ENCODE peak calls at places on chromosomes 4 and X, in eight cellular contexts. One of them, this sample, is unnamed. For H3K4me1, the result is how much of the 10 kb centered on the place peaks cover.

GRCh38 chrX:64996805-64997204 is 20.6 kb upstream of the ZC4H2 start:
- DNase-seq in IMR-90: no peak
- DNase-seq in esophagus squamous epithelium: no peak
- DNase-seq in tibial nerve: no peak
- DNase-seq in heart left ventricle: no peak
- DNase-seq in A549: no peak
- DNase-seq in HCT116: no peak
- DNase-seq in adrenal gland: no peak
- DNase-seq in this sample: no peak

GRCh38 chr4:3525532-3526430 is 6.4 kb downstream of the LRPAP1 start:
- DNase-seq in IMR-90: no peak
- DNase-seq in esophagus squamous epithelium: no peak
- DNase-seq in tibial nerve: no peak
- DNase-seq in heart left ventricle: peak
- DNase-seq in A549: no peak
- DNase-seq in HCT116: no peak
- DNase-seq in adrenal gland: no peak
- DNase-seq in this sample: peak

GRCh38 chr4:177047851-177048174 is 255.1 kb upstream of the VEGFC start:
- DNase-seq in IMR-90: peak
- DNase-seq in esophagus squamous epithelium: no peak
- DNase-seq in tibial nerve: no peak
- DNase-seq in heart left ventricle: no peak
- DNase-seq in A549: no peak
- DNase-seq in HCT116: no peak
- DNase-seq in adrenal gland: no peak
- DNase-seq in this sample: no peak

GRCh38 chr4:182736207-182736606 is 181.0 kb downstream of the DCTD start:
- DNase-seq in IMR-90: no peak
- DNase-seq in esophagus squamous epithelium: no peak
- DNase-seq in tibial nerve: no peak
- DNase-seq in heart left ventricle: no peak
- DNase-seq in A549: no peak
- DNase-seq in HCT116: no peak
- DNase-seq in adrenal gland: no peak
- DNase-seq in this sample: no peak

GRCh38 chr4:108624263-108625056 is 4.1 kb downstream of the RPL34 start:
- DNase-seq in IMR-90: no peak
- DNase-seq in esophagus squamous epithelium: no peak
- DNase-seq in tibial nerve: no peak
- DNase-seq in heart left ventricle: no peak
- DNase-seq in A549: no peak
- DNase-seq in HCT116: no peak
- DNase-seq in adrenal gland: no peak
- DNase-seq in this sample: no peak

GRCh38 chr4:83783179-83783578 is 247.3 kb downstream of the GPAT3 start:
- DNase-seq in IMR-90: no peak
- DNase-seq in esophagus squamous epithelium: no peak
- DNase-seq in tibial nerve: no peak
- DNase-seq in heart left ventricle: no peak
- DNase-seq in A549: no peak
- DNase-seq in HCT116: no peak
- DNase-seq in adrenal gland: no peak
- DNase-seq in this sample: no peak

GRCh38 chrX:1462596-1463251 is 10.0 kb upstream of the ASMTL start:
- DNase-seq in IMR-90: peak
- DNase-seq in esophagus squamous epithelium: no peak
- DNase-seq in tibial nerve: no peak
- DNase-seq in heart left ventricle: peak
- DNase-seq in A549: no peak
- DNase-seq in HCT116: no peak
- DNase-seq in adrenal gland: peak
- DNase-seq in this sample: peak

GRCh38 chr4:139050436-139050835 is 34.9 kb downstream of the NOCT start:
- DNase-seq in IMR-90: peak
- DNase-seq in esophagus squamous epithelium: no peak
- DNase-seq in tibial nerve: no peak
- DNase-seq in heart left ventricle: no peak
- DNase-seq in A549: no peak
- DNase-seq in HCT116: no peak
- DNase-seq in adrenal gland: no peak
- DNase-seq in this sample: no peak

DNA sequence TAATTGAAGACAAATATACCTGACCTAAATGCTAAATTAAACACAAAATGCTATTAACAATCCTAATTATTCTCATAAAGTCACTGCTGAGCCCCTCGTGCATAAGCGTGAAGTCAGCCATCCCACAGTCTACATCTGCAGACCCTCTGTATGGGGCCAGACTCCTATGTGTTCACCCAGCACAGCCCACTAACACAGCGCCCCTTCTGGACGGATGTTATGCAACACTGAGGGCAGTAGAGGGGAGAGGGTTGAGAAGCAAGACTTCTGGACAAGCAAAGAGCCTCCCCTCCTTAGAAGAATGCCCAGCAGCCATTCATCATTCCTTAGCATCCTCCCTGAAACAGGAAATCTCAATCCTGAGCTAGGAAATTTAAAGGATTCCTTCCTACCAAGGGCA is 7.9 kb downstream of the TRPC3 start:
- DNase-seq in IMR-90: no peak
- DNase-seq in esophagus squamous epithelium: no peak
- DNase-seq in tibial nerve: no peak
- DNase-seq in heart left ventricle: no peak
- DNase-seq in A549: no peak
- DNase-seq in HCT116: no peak
- DNase-seq in adrenal gland: no peak
- DNase-seq in this sample: no peak
- TF ChIP-seq POLR2A in IMR-90: no peak
- TF ChIP-seq POLR2A in esophagus squamous epithelium: no peak
- TF ChIP-seq POLR2A in tibial nerve: no peak
- TF ChIP-seq POLR2A in heart left ventricle: no peak
- TF ChIP-seq POLR2A in A549: no peak
- TF ChIP-seq POLR2A in HCT116: no peak
- TF ChIP-seq POLR2A in adrenal gland: no peak
- TF ChIP-seq POLR2A in this sample: no peak

GRCh38 chrX:39721570-39722279 is 376.0 kb downstream of the BCOR start:
- DNase-seq in IMR-90: peak
- DNase-seq in esophagus squamous epithelium: no peak
- DNase-seq in tibial nerve: no peak
- DNase-seq in heart left ventricle: no peak
- DNase-seq in A549: no peak
- DNase-seq in HCT116: no peak
- DNase-seq in adrenal gland: no peak
- DNase-seq in this sample: no peak
- H3K4me3 ChIP-seq in IMR-90: no peak
- H3K4me3 ChIP-seq in esophagus squamous epithelium: no peak
- H3K4me3 ChIP-seq in tibial nerve: no peak
- H3K4me3 ChIP-seq in heart left ventricle: no peak
- H3K4me3 ChIP-seq in A549: no peak
- H3K4me3 ChIP-seq in HCT116: no peak
- H3K4me3 ChIP-seq in adrenal gland: no peak
- H3K4me3 ChIP-seq in this sample: no peak

DNA sequence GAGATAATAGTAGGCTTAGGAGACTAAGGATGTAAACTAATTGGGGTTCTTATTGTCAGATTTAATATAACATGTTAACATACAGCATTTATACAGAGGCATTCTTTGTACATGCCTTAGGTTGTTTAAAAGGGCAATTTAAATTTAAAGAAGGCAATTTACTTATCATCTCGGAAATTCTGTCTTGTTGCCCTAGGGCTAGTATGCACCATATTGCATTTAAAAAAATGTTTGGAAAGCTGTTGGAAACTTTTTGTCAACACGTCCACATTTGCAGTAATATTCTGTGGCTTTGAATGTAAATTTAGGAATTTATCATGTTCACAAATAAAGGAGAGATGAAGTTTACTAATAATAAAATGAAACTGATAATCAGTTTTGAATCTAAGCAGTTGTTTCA is 25.6 kb downstream of the GALNT7 start:
- DNase-seq in IMR-90: no peak
- DNase-seq in esophagus squamous epithelium: no peak
- DNase-seq in tibial nerve: no peak
- DNase-seq in heart left ventricle: no peak
- DNase-seq in A549: no peak
- DNase-seq in HCT116: no peak
- DNase-seq in adrenal gland: no peak
- DNase-seq in this sample: no peak
- H3K4me1 ChIP-seq in IMR-90: under half
- H3K4me1 ChIP-seq in esophagus squamous epithelium: under half
- H3K4me1 ChIP-seq in tibial nerve: under half
- H3K4me1 ChIP-seq in heart left ventricle: under half
- H3K4me1 ChIP-seq in A549: under half
- H3K4me1 ChIP-seq in HCT116: under half
- H3K4me1 ChIP-seq in adrenal gland: under half
- H3K4me1 ChIP-seq in this sample: under half

GRCh38 chr4:98522062-98522461 is 136.3 kb downstream of the TSPAN5 start:
- DNase-seq in IMR-90: no peak
- DNase-seq in esophagus squamous epithelium: no peak
- DNase-seq in tibial nerve: no peak
- DNase-seq in heart left ventricle: no peak
- DNase-seq in A549: no peak
- DNase-seq in HCT116: no peak
- DNase-seq in adrenal gland: no peak
- DNase-seq in this sample: no peak
- TF ChIP-seq POLR2A in IMR-90: no peak
- TF ChIP-seq POLR2A in esophagus squamous epithelium: no peak
- TF ChIP-seq POLR2A in tibial nerve: no peak
- TF ChIP-seq POLR2A in heart left ventricle: no peak
- TF ChIP-seq POLR2A in A549: no peak
- TF ChIP-seq POLR2A in HCT116: no peak
- TF ChIP-seq POLR2A in adrenal gland: no peak
- TF ChIP-seq POLR2A in this sample: no peak

GRCh38 chrX:134636859-134637258 is 21.4 kb downstream of the PLAC1 start:
- DNase-seq in IMR-90: peak
- DNase-seq in esophagus squamous epithelium: no peak
- DNase-seq in tibial nerve: no peak
- DNase-seq in heart left ventricle: no peak
- DNase-seq in A549: no peak
- DNase-seq in HCT116: no peak
- DNase-seq in adrenal gland: no peak
- DNase-seq in this sample: no peak

GRCh38 chrX:134646671-134647070 is 11.6 kb downstream of the PLAC1 start:
- DNase-seq in IMR-90: no peak
- DNase-seq in esophagus squamous epithelium: no peak
- DNase-seq in tibial nerve: no peak
- DNase-seq in heart left ventricle: no peak
- DNase-seq in A549: no peak
- DNase-seq in HCT116: no peak
- DNase-seq in adrenal gland: no peak
- DNase-seq in this sample: no peak

GRCh38 chrX:134642394-134642793 is 15.9 kb downstream of the PLAC1 start:
- DNase-seq in IMR-90: no peak
- DNase-seq in esophagus squamous epithelium: no peak
- DNase-seq in tibial nerve: no peak
- DNase-seq in heart left ventricle: no peak
- DNase-seq in A549: no peak
- DNase-seq in HCT116: no peak
- DNase-seq in adrenal gland: no peak
- DNase-seq in this sample: no peak

GRCh38 chrX:134646170-134646569 is 12.1 kb downstream of the PLAC1 start:
- DNase-seq in IMR-90: no peak
- DNase-seq in esophagus squamous epithelium: no peak
- DNase-seq in tibial nerve: no peak
- DNase-seq in heart left ventricle: no peak
- DNase-seq in A549: no peak
- DNase-seq in HCT116: no peak
- DNase-seq in adrenal gland: no peak
- DNase-seq in this sample: no peak

DNA sequence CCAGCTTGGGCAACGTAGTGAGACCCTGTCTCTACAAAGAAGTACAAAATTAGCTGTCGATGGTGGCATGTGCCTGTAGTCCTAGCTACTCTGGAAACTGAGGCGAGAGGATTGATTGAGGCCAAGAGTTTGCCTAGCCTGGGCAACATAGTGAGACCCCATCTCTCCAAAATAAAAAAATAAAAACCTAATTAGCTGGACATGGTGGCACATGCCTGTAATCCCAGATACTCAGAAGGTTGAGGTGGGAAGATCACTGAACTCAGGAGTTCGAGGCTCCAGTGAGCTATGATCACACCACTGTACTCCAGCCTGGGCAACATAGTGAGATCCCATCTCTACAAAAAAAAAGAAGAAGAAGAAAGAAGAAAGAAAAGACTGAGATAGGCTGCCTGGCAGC is 17.4 kb downstream of the PLAC1 start:
- DNase-seq in IMR-90: no peak
- DNase-seq in esophagus squamous epithelium: no peak
- DNase-seq in tibial nerve: no peak
- DNase-seq in heart left ventricle: no peak
- DNase-seq in A549: no peak
- DNase-seq in HCT116: no peak
- DNase-seq in adrenal gland: no peak
- DNase-seq in this sample: no peak
- H3K4me3 ChIP-seq in IMR-90: no peak
- H3K4me3 ChIP-seq in esophagus squamous epithelium: no peak
- H3K4me3 ChIP-seq in tibial nerve: no peak
- H3K4me3 ChIP-seq in heart left ventricle: no peak
- H3K4me3 ChIP-seq in A549: no peak
- H3K4me3 ChIP-seq in HCT116: no peak
- H3K4me3 ChIP-seq in adrenal gland: no peak
- H3K4me3 ChIP-seq in this sample: no peak

GRCh38 chrX:70172964-70173363 is 4.3 kb upstream of the DGAT2L6 start:
- DNase-seq in IMR-90: no peak
- DNase-seq in esophagus squamous epithelium: no peak
- DNase-seq in tibial nerve: no peak
- DNase-seq in heart left ventricle: no peak
- DNase-seq in A549: no peak
- DNase-seq in HCT116: no peak
- DNase-seq in adrenal gland: no peak
- DNase-seq in this sample: no peak
- H3K4me1 ChIP-seq in IMR-90: under half
- H3K4me1 ChIP-seq in esophagus squamous epithelium: under half
- H3K4me1 ChIP-seq in tibial nerve: under half
- H3K4me1 ChIP-seq in heart left ventricle: under half
- H3K4me1 ChIP-seq in A549: under half
- H3K4me1 ChIP-seq in HCT116: under half
- H3K4me1 ChIP-seq in adrenal gland: under half
- H3K4me1 ChIP-seq in this sample: under half